ENCODE peak calls at places on chromosome 10, in six cellular contexts. One of them, this sample, is unnamed.

GRCh38 chr10:63137306-63137705 is 4.2 kb downstream of the NRBF2 start:
- DNase-seq in AG08395: no peak
- DNase-seq in COR-L47: no peak
- DNase-seq in iris pigment epithelial cell: peak
- DNase-seq in stimulated activated CD4-positive, alpha-beta T cell treated with anti-CD3 and anti-CD28 coated beads, TNF-alpha, amount 100 ng/mL, for 24 hours: no peak
- DNase-seq in mesenchymal stem cell: peak
- DNase-seq in this sample: no peak

GRCh38 chr10:114762811-114763210 is 58.8 kb upstream of the FHIP2A start:
- DNase-seq in stimulated activated CD4-positive, alpha-beta T cell treated with anti-CD3 and anti-CD28 coated beads, TNF-alpha, amount 100 ng/mL, for 24 hours: no peak
- DNase-seq in COR-L47: no peak
- DNase-seq in iris pigment epithelial cell: no peak
- DNase-seq in AG08395: no peak
- DNase-seq in mesenchymal stem cell: no peak
- DNase-seq in this sample: no peak

GRCh38 chr10:87095241-87095945 is 387 bp downstream of the SHLD2 start:
- DNase-seq in iris pigment epithelial cell: peak
- DNase-seq in COR-L47: no peak
- DNase-seq in AG08395: peak
- DNase-seq in mesenchymal stem cell: peak
- DNase-seq in stimulated activated CD4-positive, alpha-beta T cell treated with anti-CD3 and anti-CD28 coated beads, TNF-alpha, amount 100 ng/mL, for 24 hours: peak
- DNase-seq in this sample: peak

GRCh38 chr10:4663162-4663992 is 162.6 kb upstream of the AKR1E2 start:
- DNase-seq in AG08395: peak
- DNase-seq in COR-L47: no peak
- DNase-seq in stimulated activated CD4-positive, alpha-beta T cell treated with anti-CD3 and anti-CD28 coated beads, TNF-alpha, amount 100 ng/mL, for 24 hours: no peak
- DNase-seq in iris pigment epithelial cell: peak
- DNase-seq in mesenchymal stem cell: peak
- DNase-seq in this sample: peak

GRCh38 chr10:7819126-7819470 is 793 bp downstream of the TAF3 start:
- DNase-seq in mesenchymal stem cell: peak
- DNase-seq in stimulated activated CD4-positive, alpha-beta T cell treated with anti-CD3 and anti-CD28 coated beads, TNF-alpha, amount 100 ng/mL, for 24 hours: peak
- DNase-seq in AG08395: peak
- DNase-seq in COR-L47: no peak
- DNase-seq in iris pigment epithelial cell: peak
- DNase-seq in this sample: peak

GRCh38 chr10:44047361-44047760 is 337.5 kb downstream of the CXCL12 start:
- DNase-seq in mesenchymal stem cell: no peak
- DNase-seq in iris pigment epithelial cell: no peak
- DNase-seq in AG08395: no peak
- DNase-seq in COR-L47: no peak
- DNase-seq in stimulated activated CD4-positive, alpha-beta T cell treated with anti-CD3 and anti-CD28 coated beads, TNF-alpha, amount 100 ng/mL, for 24 hours: no peak
- DNase-seq in this sample: no peak

GRCh38 chr10:33193867-33194521 is 140.5 kb downstream of the NRP1 start:
- DNase-seq in mesenchymal stem cell: peak
- DNase-seq in AG08395: peak
- DNase-seq in COR-L47: no peak
- DNase-seq in stimulated activated CD4-positive, alpha-beta T cell treated with anti-CD3 and anti-CD28 coated beads, TNF-alpha, amount 100 ng/mL, for 24 hours: no peak
- DNase-seq in iris pigment epithelial cell: peak
- DNase-seq in this sample: no peak

GRCh38 chr10:69801434-69802315 is at the start of gene COL13A1:
- DNase-seq in iris pigment epithelial cell: peak
- DNase-seq in COR-L47: no peak
- DNase-seq in AG08395: peak
- DNase-seq in stimulated activated CD4-positive, alpha-beta T cell treated with anti-CD3 and anti-CD28 coated beads, TNF-alpha, amount 100 ng/mL, for 24 hours: no peak
- DNase-seq in mesenchymal stem cell: peak
- DNase-seq in this sample: no peak

GRCh38 chr10:47266602-47267001 is 33.4 kb upstream of the GDF10 start:
- DNase-seq in COR-L47: no peak
- DNase-seq in AG08395: no peak
- DNase-seq in iris pigment epithelial cell: no peak
- DNase-seq in mesenchymal stem cell: no peak
- DNase-seq in stimulated activated CD4-positive, alpha-beta T cell treated with anti-CD3 and anti-CD28 coated beads, TNF-alpha, amount 100 ng/mL, for 24 hours: no peak
- DNase-seq in this sample: no peak

GRCh38 chr10:12597800-12598750 is 248.7 kb downstream of the CAMK1D start:
- DNase-seq in COR-L47: no peak
- DNase-seq in iris pigment epithelial cell: no peak
- DNase-seq in AG08395: no peak
- DNase-seq in stimulated activated CD4-positive, alpha-beta T cell treated with anti-CD3 and anti-CD28 coated beads, TNF-alpha, amount 100 ng/mL, for 24 hours: no peak
- DNase-seq in mesenchymal stem cell: no peak
- DNase-seq in this sample: peak

GRCh38 chr10:14185501-14186045 is 145.2 kb downstream of the FRMD4A start:
- DNase-seq in AG08395: no peak
- DNase-seq in iris pigment epithelial cell: peak
- DNase-seq in mesenchymal stem cell: peak
- DNase-seq in COR-L47: no peak
- DNase-seq in stimulated activated CD4-positive, alpha-beta T cell treated with anti-CD3 and anti-CD28 coated beads, TNF-alpha, amount 100 ng/mL, for 24 hours: peak
- DNase-seq in this sample: no peak